ENCODE peak calls at places on chromosome 2, in six cellular contexts. D is coronary artery; G is upper lobe of right lung; M is activated CD4-positive, alpha-beta T cell treated with anti-CD3 and anti-CD28 coated beads, Interleukin-2, amount 10 ng/mL, durations not matched to agents 7 days and 5 days; W is left cardiac atrium; K is RPMI8226. C is an unnamed sample.

GRCh38 chr2:70627499-70627898 is 73.9 kb upstream of the TGFA start:
- DNase-seq in G (no peak), M (no peak), D (no peak), K (peak; percentile 91), W (no peak), C (peak; percentile 42)

GRCh38 chr2:54687595-54688152 is 35.8 kb upstream of the EML6 start:
- DNase-seq in W (no peak), K (no peak), G (no peak), D (no peak), M (no peak), C (no peak)

GRCh38 chr2:240556553-240557100 is 1.2 kb downstream of the ANKMY1 start:
- DNase-seq in D (no peak), K (peak; percentile 49), G (peak; percentile 78), M (peak; percentile 76), W (peak; percentile 42), C (peak; percentile 35)

GRCh38 chr2:32838949-32839348 is 107.8 kb upstream of the LTBP1 start:
- DNase-seq in G (no peak), M (no peak), W (no peak), D (no peak), K (no peak), C (no peak)

GRCh38 chr2:241833101-241833937 is 24.3 kb downstream of the NEU4 start:
- DNase-seq in W (no peak), G (no peak), D (peak; percentile 14), M (no peak), K (peak; percentile 26), C (no peak)

GRCh38 chr2:226426292-226426736 is 373.3 kb downstream of the IRS1 start:
- DNase-seq in K (no peak), W (no peak), G (no peak), D (no peak), M (no peak), C (no peak)

GRCh38 chr2:118169359-118170005 is 81.2 kb downstream of the INSIG2 start:
- DNase-seq in M (peak; percentile 46), W (peak; percentile 63), K (no peak), D (no peak), G (no peak), C (no peak)

GRCh38 chr2:73986085-73986680 is 1.5 kb downstream of the TET3 start:
- DNase-seq in K (no peak), W (no peak), G (no peak), D (no peak), M (peak; percentile 47), C (peak; percentile 19)

GRCh38 chr2:11483806-11484147 is 17.8 kb upstream of the E2F6 start:
- DNase-seq in M (no peak), G (no peak), W (no peak), D (no peak), K (no peak), C (peak; percentile 36)

GRCh38 chr2:163733301-163733938 is 2.4 kb downstream of the FIGN start:
- DNase-seq in G (no peak), M (no peak), W (no peak), D (no peak), K (no peak), C (peak; percentile 77)

GRCh38 chr2:69565431-69565839 is 78.1 kb downstream of the AAK1 start:
- DNase-seq in G (peak; percentile 73), D (no peak), M (peak; percentile 74), W (peak; percentile 54), K (peak; percentile 75), C (peak; percentile 46)

GRCh38 chr2:161161074-161161577 is 898 bp downstream of the TANK start:
- DNase-seq in D (no peak), W (no peak), G (no peak), M (peak; percentile 64), K (peak; percentile 61), C (peak; percentile 33)

GRCh38 chr2:21657475-21657874 is 533.7 kb downstream of the TDRD15 start:
- DNase-seq in M (no peak), K (no peak), G (no peak), D (no peak), W (no peak), C (no peak)

GRCh38 chr2:83221258-83221657 is 1237.8 kb downstream of the SUCLG1 start:
- DNase-seq in M (no peak), D (no peak), W (no peak), G (no peak), K (no peak), C (no peak)

GRCh38 chr2:47299555-47299954 is 103.4 kb upstream of the MSH2 start:
- DNase-seq in M (no peak), K (no peak), W (no peak), D (no peak), G (no peak), C (no peak)

GRCh38 chr2:57906152-57906732 is 140.4 kb upstream of the VRK2 start:
- DNase-seq in D (no peak), W (no peak), K (peak; percentile 23), G (no peak), M (peak; percentile 10), C (peak; percentile 59)

GRCh38 chr2:200288670-200289429 is 17.6 kb upstream of the SPATS2L start:
- DNase-seq in D (no peak), M (no peak), G (no peak), W (no peak), K (no peak), C (no peak)

GRCh38 chr2:54599326-54599710 is 124.1 kb upstream of the EML6 start:
- DNase-seq in M (no peak), D (no peak), W (no peak), K (no peak), G (no peak), C (no peak)

GRCh38 chr2:77016964-77017363 is 505.2 kb downstream of the LRRTM4 start:
- DNase-seq in W (no peak), M (no peak), D (no peak), K (no peak), G (no peak), C (no peak)

GRCh38 chr2:69615078-69615630 is 28.4 kb downstream of the AAK1 start:
- DNase-seq in D (no peak), G (no peak), M (no peak), K (no peak), W (no peak), C (no peak)

GRCh38 chr2:12173943-12174340 is 427.5 kb downstream of the LPIN1 start:
- DNase-seq in M (no peak), W (no peak), K (no peak), D (no peak), G (no peak), C (no peak)

GRCh38 chr2:227180286-227180685 is 15.9 kb downstream of the COL4A3 start:
- DNase-seq in K (no peak), M (no peak), G (no peak), W (peak; percentile 49), D (no peak), C (no peak)

C was measured in NCI-H69.